ENCODE peak calls at places on chromosomes 2 and 18, in nine cellular contexts. N is body of pancreas; M is psoas muscle; Q is fibroblast of lung; I is esophagus squamous epithelium; S is effector memory CD4-positive, alpha-beta T cell; A is colonic mucosa; U is thoracic aorta; C is aorta. H is an unnamed sample. For H3K4me1, the result is how much of the 10 kb centered on the place peaks cover.

GRCh38 chr18:37452697-37453385 is 112.8 kb downstream of the CELF4 start:
- DNase-seq in S (no peak), M (no peak), U (no peak), C (no peak), A (no peak), Q (peak), I (no peak), N (no peak), H (peak)

GRCh38 chr2:216873573-216873972 is 13.7 kb upstream of the TNP1 start:
- DNase-seq in N (no peak), U (no peak), I (no peak), M (no peak), Q (no peak), A (no peak), S (no peak), C (no peak), H (no peak)

GRCh38 chr18:23300211-23300887 is 152.7 kb upstream of the RIOK3 start:
- DNase-seq in S (no peak), A (no peak), N (no peak), C (peak), U (no peak), Q (no peak), I (no peak), M (no peak), H (peak)

GRCh38 chr2:237727363-237727762 is 71.2 kb upstream of the RBM44 start:
- DNase-seq in S (no peak), U (no peak), I (no peak), M (no peak), C (no peak), Q (no peak), A (peak), N (no peak), H (no peak)

GRCh38 chr2:246489-247145 is 17.2 kb downstream of the SH3YL1 start:
- DNase-seq in N (peak), M (no peak), I (no peak), U (no peak), A (peak), C (no peak), S (peak), Q (peak), H (peak)

GRCh38 chr2:172647439-172647838 is 88.2 kb upstream of the RAPGEF4 start:
- DNase-seq in U (no peak), A (no peak), M (no peak), N (no peak), S (no peak), I (no peak), C (no peak), Q (peak), H (no peak)

GRCh38 chr2:67880291-67880761 is 182.5 kb downstream of the C1D start:
- DNase-seq in M (no peak), U (no peak), Q (no peak), I (no peak), N (peak), S (no peak), A (no peak), C (no peak), H (peak)

GRCh38 chr18:10912790-10913560 is 236.4 kb downstream of the PIEZO2 start:
- DNase-seq in A (no peak), I (no peak), N (no peak), M (no peak), Q (peak), U (no peak), S (no peak), C (no peak), H (peak)

GRCh38 chr2:187171318-187171717 is 276.7 kb downstream of the CALCRL start:
- DNase-seq in N (no peak), C (no peak), U (no peak), Q (no peak), M (no peak), I (no peak), A (no peak), S (no peak), H (no peak)

GRCh38 chr2:202140522-202141292 is 67.7 kb downstream of the KIAA2012 start:
- DNase-seq in A (no peak), U (no peak), N (no peak), M (no peak), I (no peak), Q (no peak), S (no peak), C (no peak), H (peak)

GRCh38 chr2:237549216-237550056 is 16.9 kb upstream of the PRLH start:
- DNase-seq in Q (no peak), A (no peak), U (no peak), C (no peak), S (no peak), M (no peak), N (no peak), I (no peak), H (no peak)

GRCh38 chr2:71100195-71100964 is 29.6 kb downstream of the MCEE start:
- DNase-seq in N (peak), I (no peak), M (peak), C (peak), U (no peak), S (peak), Q (peak), A (peak), H (peak)

GRCh38 chr2:36356199-36356989 is 816 bp downstream of the CRIM1 start:
- DNase-seq in S (no peak), Q (no peak), C (peak), A (no peak), U (no peak), M (peak), N (peak), I (no peak), H (peak)

GRCh38 chr2:4420032-4420431 is 716.7 kb downstream of the DCDC2C start:
- DNase-seq in Q (no peak), M (no peak), C (no peak), N (no peak), I (no peak), U (no peak), S (no peak), A (no peak), H (no peak)

GRCh38 chr2:197219636-197220035 is 90.9 kb downstream of the ANKRD44 start:
- DNase-seq in U (no peak), N (no peak), S (no peak), I (no peak), M (no peak), C (no peak), A (no peak), Q (peak), H (no peak)

GRCh38 chr2:236875906-236876505 is 209.7 kb upstream of the COPS8 start:
- DNase-seq in C (no peak), Q (peak), U (no peak), M (peak), A (peak), N (no peak), S (no peak), I (no peak), H (no peak)

GRCh38 chr2:96321230-96322103 is 3.6 kb upstream of the ITPRIPL1 start:
- DNase-seq in Q (no peak), N (peak), A (peak), I (no peak), U (no peak), S (peak), M (peak), C (peak), H (peak)

GRCh38 chr18:58862404-58862803 is 2.3 kb upstream of the ZNF532 start:
- DNase-seq in A (no peak), U (no peak), I (no peak), Q (no peak), S (no peak), C (no peak), N (no peak), M (no peak), H (no peak)

GRCh38 chr2:113131343-113131933 is 4.0 kb downstream of the IL1RN start:
- DNase-seq in M (no peak), Q (no peak), I (no peak), C (no peak), U (no peak), S (no peak), N (no peak), A (no peak), H (no peak)

GRCh38 chr2:189698020-189698887 is 23.8 kb downstream of the ANKAR start:
- DNase-seq in I (no peak), U (peak), A (peak), N (peak), Q (peak), C (no peak), M (no peak), S (peak), H (peak)

GRCh38 chr18:55524353-55525123 is 63.5 kb downstream of the TCF4 start:
- DNase-seq in S (no peak), C (no peak), I (no peak), M (no peak), U (no peak), A (no peak), N (no peak), Q (no peak), H (no peak)

GRCh38 chr2:233185320-233185719 is 66.2 kb upstream of the ATG16L1 start:
- DNase-seq in N (no peak), C (no peak), M (no peak), A (no peak), I (no peak), U (no peak), Q (no peak), S (no peak), H (no peak)

GRCh38 chr2:99975386-99975785 is 167.0 kb downstream of the AFF3 start:
- DNase-seq in N (no peak), Q (peak), S (no peak), M (no peak), C (no peak), U (no peak), I (no peak), A (no peak), H (peak)

GRCh38 chr2:46435353-46435752 is 44.0 kb upstream of the TMEM247 start:
- DNase-seq in I (no peak), Q (no peak), M (no peak), N (no peak), C (no peak), U (no peak), S (no peak), A (no peak), H (no peak)

GRCh38 chr2:148619560-148620190 is 24.9 kb upstream of the EPC2 start:
- DNase-seq in M (no peak), Q (no peak), S (no peak), I (no peak), C (no peak), N (no peak), A (no peak), U (no peak), H (no peak)

GRCh38 chr2:41634686-41635085 is 413.1 kb upstream of the PKDCC start:
- DNase-seq in I (no peak), U (no peak), M (no peak), N (no peak), Q (no peak), A (no peak), S (no peak), C (no peak), H (no peak)

GRCh38 chr2:201139836-201140599 is 24.1 kb downstream of the CFLAR start:
- DNase-seq in N (no peak), C (no peak), A (no peak), U (no peak), S (no peak), I (no peak), Q (no peak), M (no peak), H (no peak)

GRCh38 chr2:72115361-72116080 is 32.1 kb downstream of the CYP26B1 start:
- DNase-seq in U (peak), N (no peak), A (peak), M (no peak), I (no peak), S (no peak), Q (peak), C (peak), H (peak)

GRCh38 chr18:48293954-48294893 is 115.0 kb downstream of the ZBTB7C start:
- DNase-seq in N (peak), C (no peak), U (no peak), I (no peak), A (no peak), S (no peak), M (peak), Q (no peak), H (no peak)

GRCh38 chr2:38601463-38602135 is 1.1 kb downstream of the HNRNPLL start:
- DNase-seq in S (no peak), M (no peak), C (no peak), I (no peak), Q (peak), N (no peak), U (no peak), A (no peak), H (peak)

GRCh38 chr2:75432761-75433361 is 127.9 kb downstream of the EVA1A start:
- DNase-seq in S (no peak), A (no peak), Q (no peak), C (no peak), U (no peak), M (no peak), N (no peak), I (no peak), H (no peak)
- H3K4me3 ChIP-seq in S (no peak), A (no peak), Q (no peak), C (no peak), U (no peak), M (no peak), N (no peak), I (no peak), H (no peak)

DNA sequence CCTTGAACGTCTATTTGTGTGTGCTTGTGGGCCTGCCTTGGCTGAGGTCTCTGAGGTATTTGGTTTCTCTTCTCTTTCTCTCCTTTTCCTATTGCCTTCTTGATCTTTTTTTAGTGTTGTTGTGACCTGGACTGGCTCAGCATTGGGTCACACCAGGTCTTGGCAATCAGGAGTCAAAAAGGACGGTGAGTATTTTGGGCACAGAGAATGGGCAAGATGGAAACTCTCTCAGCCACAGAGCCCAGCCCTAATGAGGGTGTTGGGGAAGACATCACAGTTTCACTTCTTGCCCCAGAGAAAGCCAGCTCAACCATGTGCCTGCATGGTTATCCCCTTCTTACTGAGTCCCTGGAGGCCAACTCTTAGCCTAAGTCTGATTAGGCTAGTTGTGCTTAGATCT is 13.7 kb upstream of the INO80C start:
- DNase-seq in N (no peak), Q (no peak), I (no peak), C (no peak), U (no peak), A (peak), S (no peak), M (no peak), H (no peak)
- H3K4me1 ChIP-seq in N (under half), Q (under half), I (under half), C (under half), U (under half), A (under half), S (under half), M (under half), H (under half)

GRCh38 chr18:31100598-31101147 is 1.5 kb downstream of the DSC2 start:
- DNase-seq in M (peak), C (no peak), A (peak), Q (no peak), U (no peak), I (no peak), S (no peak), N (no peak), H (no peak)
- H3K4me3 ChIP-seq in M (peak), C (no peak), A (peak), Q (no peak), U (peak), I (peak), S (no peak), N (peak), H (no peak)

GRCh38 chr2:225104321-225104720 is 62.1 kb upstream of the DOCK10 start:
- DNase-seq in U (no peak), I (no peak), N (no peak), A (no peak), S (no peak), M (no peak), C (no peak), Q (no peak), H (no peak)
- H3K4me1 ChIP-seq in U (under half), I (under half), N (under half), A (under half), S (under half), M (under half), C (under half), Q (under half), H (under half)

GRCh38 chr2:218327451-218327850 is 29.2 kb upstream of the CATIP start:
- DNase-seq in S (no peak), N (no peak), A (no peak), U (no peak), C (peak), I (no peak), Q (no peak), M (no peak), H (no peak)

GRCh38 chr2:218328294-218328693 is 28.4 kb upstream of the CATIP start:
- DNase-seq in C (no peak), Q (no peak), U (no peak), A (no peak), I (no peak), N (no peak), M (no peak), S (no peak), H (no peak)

GRCh38 chr2:218326315-218326714 is 30.3 kb upstream of the CATIP start:
- DNase-seq in S (no peak), A (no peak), M (no peak), N (no peak), Q (no peak), I (no peak), U (no peak), C (no peak), H (no peak)

GRCh38 chr2:218329826-218330651 is 26.6 kb upstream of the CATIP start:
- DNase-seq in U (no peak), C (no peak), A (no peak), S (no peak), Q (no peak), N (no peak), I (no peak), M (no peak), H (no peak)

GRCh38 chr2:218329027-218329825 is 27.4 kb upstream of the CATIP start:
- DNase-seq in M (no peak), S (no peak), U (no peak), Q (no peak), N (no peak), C (peak), A (no peak), I (no peak), H (no peak)
- H3K4me3 ChIP-seq in M (no peak), S (no peak), U (peak), Q (no peak), N (no peak), C (no peak), A (no peak), I (no peak), H (no peak)

GRCh38 chr2:84829693-84830092 is 51.2 kb downstream of the TRABD2A start:
- DNase-seq in Q (no peak), C (no peak), A (no peak), U (no peak), S (no peak), I (no peak), M (no peak), N (no peak), H (no peak)
- H3K4me1 ChIP-seq in Q (under half), C (under half), A (under half), U (under half), S (under half), I (under half), M (under half), N (under half), H (under half)

DNA sequence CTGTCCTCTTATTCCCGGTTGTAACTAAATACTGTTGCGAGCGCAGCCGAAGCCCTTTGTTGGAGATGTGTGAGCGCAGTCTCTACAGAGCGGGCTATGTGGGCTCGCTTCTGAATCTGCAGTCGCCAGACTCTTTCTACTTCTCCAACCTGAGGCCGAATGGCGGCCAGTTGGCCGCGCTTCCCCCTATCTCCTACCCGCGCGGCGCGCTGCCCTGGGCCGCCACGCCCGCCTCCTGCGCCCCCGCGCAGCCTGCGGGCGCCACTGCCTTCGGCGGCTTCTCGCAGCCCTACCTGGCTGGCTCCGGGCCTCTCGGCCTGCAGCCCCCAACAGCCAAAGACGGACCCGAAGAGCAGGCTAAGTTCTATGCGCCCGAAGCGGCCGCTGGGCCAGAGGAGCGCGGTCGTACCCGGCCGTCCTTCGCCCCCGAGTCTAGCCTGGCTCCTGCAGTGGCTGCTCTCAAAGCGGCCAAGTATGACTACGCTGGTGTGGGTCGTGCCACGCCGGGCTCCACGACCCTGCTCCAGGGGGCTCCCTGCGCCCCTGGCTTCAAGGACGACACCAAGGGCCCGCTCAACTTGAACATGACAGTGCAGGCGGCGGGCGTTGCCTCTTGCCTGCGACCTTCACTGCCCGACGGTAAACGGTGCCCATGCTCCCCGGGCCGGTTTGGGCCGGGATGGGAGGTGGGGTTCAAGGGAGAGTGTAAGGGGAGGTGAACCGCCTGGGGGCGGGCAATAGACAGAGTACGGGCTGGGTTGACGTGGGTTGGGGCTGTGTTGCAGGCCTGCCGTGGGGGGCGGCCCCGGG is at the start of gene HOXD12:
- DNase-seq in Q (no peak), N (no peak), C (peak), S (no peak), U (no peak), I (no peak), A (peak), M (no peak), H (no peak)
- H3K4me3 ChIP-seq in Q (no peak), N (no peak), C (no peak), S (no peak), U (no peak), I (no peak), A (no peak), M (peak), H (no peak)

GRCh38 chr18:63140038-63140450 is 179.5 kb downstream of the BCL2 start:
- DNase-seq in I (no peak), U (no peak), C (no peak), A (no peak), Q (no peak), M (no peak), N (no peak), S (no peak), H (no peak)

GRCh38 chr18:63140997-63141776 is 178.4 kb downstream of the BCL2 start:
- DNase-seq in M (no peak), U (no peak), S (no peak), Q (no peak), I (no peak), C (no peak), A (no peak), N (no peak), H (no peak)

GRCh38 chr18:63137999-63138448 is 181.5 kb downstream of the BCL2 start:
- DNase-seq in I (no peak), C (no peak), N (no peak), S (peak), U (no peak), M (peak), A (no peak), Q (no peak), H (no peak)

GRCh38 chr18:63141777-63142176 is 177.8 kb downstream of the BCL2 start:
- DNase-seq in Q (no peak), C (no peak), N (no peak), A (no peak), M (no peak), S (no peak), U (no peak), I (no peak), H (no peak)

DNA sequence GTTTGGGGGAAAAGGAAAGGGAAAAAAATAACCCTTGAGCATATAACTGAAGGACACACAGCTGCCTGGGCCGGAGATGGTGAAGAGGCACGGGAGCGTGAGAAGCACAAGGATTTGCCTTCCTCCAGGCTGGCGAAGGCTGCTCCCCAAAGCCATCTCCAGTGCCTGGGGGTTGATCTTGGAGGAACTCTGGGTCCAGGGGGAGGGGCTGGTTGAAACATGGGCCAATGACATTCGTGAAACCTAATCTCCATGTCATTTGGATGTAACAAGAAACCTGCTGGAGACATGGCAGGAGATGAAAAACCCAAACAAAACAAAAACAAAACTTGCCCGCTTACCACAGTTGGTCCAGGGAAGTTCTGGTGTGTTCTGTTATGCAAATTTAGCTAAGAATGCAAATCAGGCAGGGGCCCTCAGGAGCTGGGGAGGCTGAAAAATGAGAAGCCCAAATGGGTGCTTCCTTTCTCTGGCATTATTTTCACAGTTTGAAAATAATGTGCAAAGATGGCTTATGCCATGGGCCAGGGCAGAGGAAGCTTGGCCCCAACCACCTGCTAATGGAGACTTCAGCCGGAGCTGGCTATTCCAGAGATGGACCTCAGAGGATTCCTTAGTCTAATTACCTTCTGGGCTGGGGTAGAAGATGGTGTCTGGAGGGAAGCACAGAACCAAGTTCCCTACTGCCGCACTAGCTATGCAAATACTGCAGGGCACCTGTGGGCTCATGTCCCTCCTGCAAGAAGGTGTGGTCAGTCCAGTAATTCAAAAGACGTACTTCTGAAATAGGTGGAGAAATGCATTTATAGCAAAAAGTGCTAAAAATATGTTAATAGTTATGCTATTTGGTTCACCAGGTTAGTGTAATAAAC is 180.9 kb downstream of the BCL2 start:
- DNase-seq in A (no peak), U (no peak), N (no peak), C (no peak), Q (no peak), S (no peak), I (no peak), M (peak), H (no peak)
- H3K4me1 ChIP-seq in A (under half), U (under half), N (under half), C (under half), Q (under half), S (under half), I (under half), M (half or more), H (under half)

H was measured in adipocyte.